ENCODE peak calls at places on chromosomes 2 and 18, in nine cellular contexts. One of them, this sample, is unnamed.

GRCh38 chr2:221524158-221524557 is 47.9 kb downstream of the EPHA4 start:
- DNase-seq in suprapubic skin: no peak
- DNase-seq in K562: no peak
- DNase-seq in PC-3: no peak
- DNase-seq in mesendoderm: no peak
- DNase-seq in adipocyte: no peak
- DNase-seq in CD8-positive, alpha-beta T cell: no peak
- DNase-seq in heart left ventricle: no peak
- DNase-seq in left ventricle myocardium inferior: no peak
- DNase-seq in this sample: no peak

GRCh38 chr2:101560780-101561315 is 85.9 kb upstream of the RFX8 start:
- DNase-seq in mesendoderm: no peak
- DNase-seq in heart left ventricle: no peak
- DNase-seq in left ventricle myocardium inferior: no peak
- DNase-seq in adipocyte: no peak
- DNase-seq in suprapubic skin: no peak
- DNase-seq in CD8-positive, alpha-beta T cell: no peak
- DNase-seq in K562: no peak
- DNase-seq in PC-3: no peak
- DNase-seq in this sample: no peak

GRCh38 chr2:225355788-225356187 is 43.7 kb upstream of the NYAP2 start:
- DNase-seq in CD8-positive, alpha-beta T cell: no peak
- DNase-seq in suprapubic skin: no peak
- DNase-seq in heart left ventricle: no peak
- DNase-seq in left ventricle myocardium inferior: no peak
- DNase-seq in K562: no peak
- DNase-seq in adipocyte: no peak
- DNase-seq in PC-3: no peak
- DNase-seq in mesendoderm: no peak
- DNase-seq in this sample: no peak

GRCh38 chr2:135299656-135300244 is 231.3 kb downstream of the ZRANB3 start:
- DNase-seq in heart left ventricle: no peak
- DNase-seq in CD8-positive, alpha-beta T cell: no peak
- DNase-seq in PC-3: peak; percentile 33
- DNase-seq in suprapubic skin: no peak
- DNase-seq in left ventricle myocardium inferior: no peak
- DNase-seq in adipocyte: peak; percentile 7
- DNase-seq in K562: no peak
- DNase-seq in mesendoderm: no peak
- DNase-seq in this sample: no peak

GRCh38 chr2:38375711-38376345 is 1.2 kb downstream of the ATL2 start:
- DNase-seq in CD8-positive, alpha-beta T cell: no peak
- DNase-seq in left ventricle myocardium inferior: no peak
- DNase-seq in adipocyte: peak; percentile 53
- DNase-seq in suprapubic skin: no peak
- DNase-seq in PC-3: peak; percentile 16
- DNase-seq in K562: no peak
- DNase-seq in heart left ventricle: peak; percentile 46
- DNase-seq in mesendoderm: no peak
- DNase-seq in this sample: no peak

GRCh38 chr18:43393174-43393573 is 115.9 kb upstream of the SYT4 start:
- DNase-seq in adipocyte: peak; percentile 48
- DNase-seq in heart left ventricle: no peak
- DNase-seq in mesendoderm: no peak
- DNase-seq in CD8-positive, alpha-beta T cell: no peak
- DNase-seq in suprapubic skin: no peak
- DNase-seq in K562: no peak
- DNase-seq in PC-3: no peak
- DNase-seq in left ventricle myocardium inferior: no peak
- DNase-seq in this sample: no peak

GRCh38 chr2:143171817-143172216 is 42.6 kb downstream of the ARHGAP15 start:
- DNase-seq in K562: no peak
- DNase-seq in suprapubic skin: no peak
- DNase-seq in CD8-positive, alpha-beta T cell: no peak
- DNase-seq in adipocyte: peak; percentile 41
- DNase-seq in mesendoderm: peak; percentile 51
- DNase-seq in PC-3: peak; percentile 20
- DNase-seq in heart left ventricle: no peak
- DNase-seq in left ventricle myocardium inferior: no peak
- DNase-seq in this sample: no peak

GRCh38 chr2:100453853-100454252 is 16.4 kb upstream of the NMS start:
- DNase-seq in heart left ventricle: no peak
- DNase-seq in suprapubic skin: no peak
- DNase-seq in mesendoderm: no peak
- DNase-seq in adipocyte: no peak
- DNase-seq in left ventricle myocardium inferior: no peak
- DNase-seq in PC-3: no peak
- DNase-seq in K562: no peak
- DNase-seq in CD8-positive, alpha-beta T cell: no peak
- DNase-seq in this sample: no peak

GRCh38 chr2:73999881-74000597 is 15.3 kb downstream of the TET3 start:
- DNase-seq in left ventricle myocardium inferior: no peak
- DNase-seq in CD8-positive, alpha-beta T cell: no peak
- DNase-seq in mesendoderm: no peak
- DNase-seq in K562: no peak
- DNase-seq in adipocyte: peak; percentile 81
- DNase-seq in suprapubic skin: peak; percentile 57
- DNase-seq in heart left ventricle: no peak
- DNase-seq in PC-3: peak; percentile 26
- DNase-seq in this sample: no peak

GRCh38 chr2:74002515-74003391 is 18.0 kb downstream of the TET3 start:
- DNase-seq in left ventricle myocardium inferior: peak; percentile 88
- DNase-seq in PC-3: peak; percentile 84
- DNase-seq in mesendoderm: peak; percentile 92
- DNase-seq in K562: peak; percentile 93
- DNase-seq in suprapubic skin: peak; percentile 80
- DNase-seq in heart left ventricle: peak; percentile 90
- DNase-seq in CD8-positive, alpha-beta T cell: peak; percentile 76
- DNase-seq in adipocyte: peak; percentile 97
- DNase-seq in this sample: no peak

GRCh38 chr2:74003494-74004211 is 18.9 kb downstream of the TET3 start:
- DNase-seq in mesendoderm: peak; percentile 76
- DNase-seq in CD8-positive, alpha-beta T cell: no peak
- DNase-seq in left ventricle myocardium inferior: no peak
- DNase-seq in PC-3: peak; percentile 41
- DNase-seq in K562: peak; percentile 83
- DNase-seq in suprapubic skin: no peak
- DNase-seq in heart left ventricle: no peak
- DNase-seq in adipocyte: peak; percentile 82
- DNase-seq in this sample: no peak

GRCh38 chr2:74001121-74001520 is 16.4 kb downstream of the TET3 start:
- DNase-seq in mesendoderm: no peak
- DNase-seq in adipocyte: no peak
- DNase-seq in PC-3: peak; percentile 72
- DNase-seq in heart left ventricle: no peak
- DNase-seq in suprapubic skin: no peak
- DNase-seq in K562: no peak
- DNase-seq in CD8-positive, alpha-beta T cell: no peak
- DNase-seq in left ventricle myocardium inferior: no peak
- DNase-seq in this sample: no peak

DNA sequence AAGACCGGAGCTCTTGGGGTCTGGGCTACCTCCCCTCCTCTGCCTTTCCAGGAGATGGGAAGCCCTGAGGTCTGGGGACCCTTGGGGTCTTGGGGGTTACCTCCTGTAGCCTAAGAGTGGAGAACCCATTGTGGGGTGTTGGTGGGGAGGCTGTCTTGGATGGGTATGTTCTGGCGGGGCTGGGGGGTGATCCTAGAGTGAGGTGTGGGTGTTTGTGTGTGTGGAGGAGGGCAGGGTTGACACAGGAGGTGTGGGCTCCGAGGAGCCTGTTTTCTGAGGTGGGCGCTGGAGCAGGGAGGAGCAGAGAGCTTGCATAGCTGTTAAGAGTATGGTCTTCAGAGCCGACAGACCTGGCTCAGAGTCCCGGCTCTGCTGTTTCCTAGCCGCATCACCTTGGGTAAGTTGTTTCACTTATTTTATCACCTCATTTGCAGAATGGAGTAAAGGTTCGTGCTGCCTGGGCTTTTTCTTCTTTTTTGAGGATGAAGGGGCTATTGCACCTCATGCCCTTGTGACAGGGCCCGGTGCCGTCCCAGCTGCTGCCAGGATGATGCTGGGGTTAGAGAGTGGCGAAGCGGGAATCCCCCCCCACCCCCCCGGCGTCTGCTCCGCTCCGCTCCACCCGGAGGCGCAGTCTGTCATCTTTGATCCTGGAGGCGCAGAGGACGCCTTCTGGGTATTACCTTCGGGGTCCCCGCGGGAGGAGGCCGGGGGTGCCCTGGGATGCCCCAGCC is 17.2 kb downstream of the TET3 start:
- DNase-seq in left ventricle myocardium inferior: no peak
- DNase-seq in PC-3: no peak
- DNase-seq in mesendoderm: no peak
- DNase-seq in adipocyte: no peak
- DNase-seq in suprapubic skin: no peak
- DNase-seq in heart left ventricle: no peak
- DNase-seq in K562: no peak
- DNase-seq in CD8-positive, alpha-beta T cell: no peak
- DNase-seq in this sample: no peak
- H3K4me3 ChIP-seq in left ventricle myocardium inferior: peak overlapping the region; percentile 74
- H3K4me3 ChIP-seq in PC-3: peak overlapping the region; percentile 69
- H3K4me3 ChIP-seq in mesendoderm: no peak overlapping the region
- H3K4me3 ChIP-seq in adipocyte: peak overlapping the region; percentile 90
- H3K4me3 ChIP-seq in suprapubic skin: peak overlapping the region; percentile 57
- H3K4me3 ChIP-seq in heart left ventricle: peak overlapping the region; percentile 49
- H3K4me3 ChIP-seq in K562: peak overlapping the region; percentile 58
- H3K4me3 ChIP-seq in CD8-positive, alpha-beta T cell: peak overlapping the region; percentile 38
- H3K4me3 ChIP-seq in this sample: peak overlapping the region; percentile 34

DNA sequence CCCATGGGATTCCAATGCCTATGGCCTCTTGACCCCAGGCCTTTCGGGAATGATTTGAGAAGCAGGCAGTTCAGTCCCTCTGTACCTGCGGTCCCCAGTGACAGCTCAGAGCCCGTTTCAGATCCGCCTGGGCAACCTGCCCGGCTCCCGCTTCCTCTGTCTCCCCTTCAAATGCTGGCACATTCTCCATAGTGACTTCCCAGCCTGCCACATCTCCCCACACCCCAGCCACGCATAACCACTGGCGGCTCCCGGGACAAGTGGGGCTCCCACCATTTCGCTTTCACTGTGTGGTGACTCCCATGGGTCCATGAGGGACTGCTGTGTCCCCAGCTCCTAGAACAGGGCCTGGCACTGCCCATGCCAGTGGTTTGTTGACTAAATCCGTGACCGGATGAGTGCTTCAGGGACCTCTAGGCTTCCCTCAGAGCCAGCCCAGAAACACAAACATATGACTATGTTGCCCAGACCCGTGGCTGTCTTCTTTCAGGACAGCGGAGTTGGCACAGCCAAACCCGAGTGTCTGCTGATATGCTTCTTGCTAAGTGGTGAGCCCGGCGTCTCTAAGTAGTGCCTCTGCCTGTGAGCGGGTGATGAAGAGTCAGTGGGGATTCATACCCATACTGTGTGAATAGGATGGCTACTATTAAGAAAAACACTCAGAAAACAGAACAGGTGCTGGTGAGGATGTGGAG is 91.2 kb downstream of the GLI2 start:
- DNase-seq in PC-3: no peak
- DNase-seq in adipocyte: no peak
- DNase-seq in K562: no peak
- DNase-seq in left ventricle myocardium inferior: no peak
- DNase-seq in mesendoderm: no peak
- DNase-seq in suprapubic skin: peak; percentile 55
- DNase-seq in heart left ventricle: no peak
- DNase-seq in CD8-positive, alpha-beta T cell: no peak
- DNase-seq in this sample: no peak
- H3K27me3 ChIP-seq in PC-3: no peaks in the 10 kb centered on the region
- H3K27me3 ChIP-seq in adipocyte: no peaks in the 10 kb centered on the region
- H3K27me3 ChIP-seq in K562: peaks cover 70% of the 10 kb centered on the region
- H3K27me3 ChIP-seq in left ventricle myocardium inferior: peaks cover 11% of the 10 kb centered on the region
- H3K27me3 ChIP-seq in mesendoderm: no peaks in the 10 kb centered on the region
- H3K27me3 ChIP-seq in suprapubic skin: no peaks in the 10 kb centered on the region
- H3K27me3 ChIP-seq in heart left ventricle: no peaks in the 10 kb centered on the region
- H3K27me3 ChIP-seq in CD8-positive, alpha-beta T cell: no peaks in the 10 kb centered on the region
- H3K27me3 ChIP-seq in this sample: no peaks in the 10 kb centered on the region

GRCh38 chr2:207905546-207905945 is 119.8 kb downstream of the PLEKHM3 start:
- DNase-seq in mesendoderm: peak; percentile 74
- DNase-seq in left ventricle myocardium inferior: no peak
- DNase-seq in adipocyte: no peak
- DNase-seq in CD8-positive, alpha-beta T cell: no peak
- DNase-seq in heart left ventricle: no peak
- DNase-seq in suprapubic skin: no peak
- DNase-seq in PC-3: no peak
- DNase-seq in K562: no peak
- DNase-seq in this sample: no peak

GRCh38 chr2:207914716-207915115 is 110.6 kb downstream of the PLEKHM3 start:
- DNase-seq in mesendoderm: no peak
- DNase-seq in heart left ventricle: no peak
- DNase-seq in suprapubic skin: no peak
- DNase-seq in CD8-positive, alpha-beta T cell: no peak
- DNase-seq in K562: no peak
- DNase-seq in adipocyte: no peak
- DNase-seq in left ventricle myocardium inferior: no peak
- DNase-seq in PC-3: no peak
- DNase-seq in this sample: no peak

GRCh38 chr2:207913772-207914358 is 111.5 kb downstream of the PLEKHM3 start:
- DNase-seq in PC-3: no peak
- DNase-seq in mesendoderm: no peak
- DNase-seq in K562: no peak
- DNase-seq in heart left ventricle: no peak
- DNase-seq in CD8-positive, alpha-beta T cell: no peak
- DNase-seq in suprapubic skin: no peak
- DNase-seq in adipocyte: no peak
- DNase-seq in left ventricle myocardium inferior: no peak
- DNase-seq in this sample: no peak

GRCh38 chr2:207911856-207912255 is 113.5 kb downstream of the PLEKHM3 start:
- DNase-seq in suprapubic skin: no peak
- DNase-seq in adipocyte: no peak
- DNase-seq in mesendoderm: no peak
- DNase-seq in PC-3: no peak
- DNase-seq in left ventricle myocardium inferior: no peak
- DNase-seq in heart left ventricle: no peak
- DNase-seq in CD8-positive, alpha-beta T cell: no peak
- DNase-seq in K562: no peak
- DNase-seq in this sample: no peak

DNA sequence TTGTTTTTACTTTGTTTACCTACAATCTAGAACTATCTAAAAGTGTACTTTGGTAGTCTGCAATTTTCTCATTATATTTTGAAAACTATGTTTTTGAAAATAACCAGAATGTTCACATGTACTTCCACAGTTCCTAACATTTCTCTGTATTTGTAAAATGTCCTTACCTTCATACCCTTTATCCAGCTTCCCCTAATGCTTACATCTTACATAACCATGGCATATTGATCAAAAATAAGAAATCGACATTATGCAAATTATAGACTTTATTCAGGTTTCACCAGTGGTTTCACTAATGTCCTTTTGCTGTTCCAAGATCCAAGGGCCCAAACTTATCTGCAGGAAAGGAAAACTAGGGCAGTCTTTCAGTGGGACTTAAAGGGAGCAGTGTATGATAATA is 114.1 kb downstream of the PLEKHM3 start:
- DNase-seq in PC-3: no peak
- DNase-seq in CD8-positive, alpha-beta T cell: no peak
- DNase-seq in heart left ventricle: no peak
- DNase-seq in adipocyte: no peak
- DNase-seq in K562: no peak
- DNase-seq in left ventricle myocardium inferior: no peak
- DNase-seq in mesendoderm: no peak
- DNase-seq in suprapubic skin: no peak
- DNase-seq in this sample: no peak
- H3K4me3 ChIP-seq in PC-3: no peak overlapping the region
- H3K4me3 ChIP-seq in CD8-positive, alpha-beta T cell: no peak overlapping the region
- H3K4me3 ChIP-seq in heart left ventricle: no peak overlapping the region
- H3K4me3 ChIP-seq in adipocyte: no peak overlapping the region
- H3K4me3 ChIP-seq in K562: no peak overlapping the region
- H3K4me3 ChIP-seq in left ventricle myocardium inferior: no peak overlapping the region
- H3K4me3 ChIP-seq in mesendoderm: no peak overlapping the region
- H3K4me3 ChIP-seq in suprapubic skin: no peak overlapping the region
- H3K4me3 ChIP-seq in this sample: no peak overlapping the region

DNA sequence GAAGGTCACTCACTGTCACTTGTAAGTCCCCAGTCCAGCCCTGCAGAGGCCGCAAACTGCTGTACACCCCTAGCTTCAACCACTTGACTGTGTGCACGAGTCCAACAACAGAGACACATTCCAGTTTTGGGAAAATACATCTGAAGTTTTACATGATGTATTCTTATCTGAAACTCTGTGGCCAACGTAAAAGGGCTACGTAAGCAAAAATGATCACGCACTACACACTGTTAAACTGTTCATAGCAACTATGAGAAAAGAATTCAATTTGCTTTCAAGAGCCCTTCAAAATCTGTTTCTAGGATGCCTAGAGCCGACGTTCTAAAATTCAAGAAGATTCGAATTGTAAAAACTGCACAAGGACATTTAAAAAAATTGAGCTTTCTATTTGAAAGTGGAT is 26.0 kb downstream of the EDAR start:
- DNase-seq in K562: no peak
- DNase-seq in left ventricle myocardium inferior: no peak
- DNase-seq in heart left ventricle: no peak
- DNase-seq in mesendoderm: no peak
- DNase-seq in adipocyte: no peak
- DNase-seq in suprapubic skin: peak; percentile 34
- DNase-seq in PC-3: no peak
- DNase-seq in CD8-positive, alpha-beta T cell: no peak
- DNase-seq in this sample: no peak
- H3K27me3 ChIP-seq in K562: peaks cover 61% of the 10 kb centered on the region
- H3K27me3 ChIP-seq in left ventricle myocardium inferior: no peaks in the 10 kb centered on the region
- H3K27me3 ChIP-seq in heart left ventricle: no peaks in the 10 kb centered on the region
- H3K27me3 ChIP-seq in mesendoderm: no peaks in the 10 kb centered on the region
- H3K27me3 ChIP-seq in adipocyte: peaks cover 52% of the 10 kb centered on the region
- H3K27me3 ChIP-seq in suprapubic skin: no peaks in the 10 kb centered on the region
- H3K27me3 ChIP-seq in PC-3: no peaks in the 10 kb centered on the region
- H3K27me3 ChIP-seq in CD8-positive, alpha-beta T cell: no peaks in the 10 kb centered on the region
- H3K27me3 ChIP-seq in this sample: no peaks in the 10 kb centered on the region